ENCODE peak calls at places on chromosomes 16 and 17, in nine cellular contexts. One of them, this sample, is unnamed.

GRCh38 chr16:53099318-53100130 is 44.7 kb downstream of the CHD9 start:
- DNase-seq in mammary epithelial cell: peak
- DNase-seq in right lobe of liver: peak
- DNase-seq in coronary artery: peak
- DNase-seq in activated CD8-positive, alpha-beta T cell treated with anti-CD3 and anti-CD28 coated beads for 36 hours: peak
- DNase-seq in cardiac fibroblast: peak
- DNase-seq in heart right ventricle: peak
- DNase-seq in Caco-2: peak
- DNase-seq in mucosa of descending colon: peak
- DNase-seq in this sample: peak

GRCh38 chr17:56679148-56679766 is 85.8 kb downstream of the NOG start:
- DNase-seq in Caco-2: no peak
- DNase-seq in mammary epithelial cell: peak
- DNase-seq in activated CD8-positive, alpha-beta T cell treated with anti-CD3 and anti-CD28 coated beads for 36 hours: peak
- DNase-seq in heart right ventricle: no peak
- DNase-seq in cardiac fibroblast: peak
- DNase-seq in coronary artery: no peak
- DNase-seq in right lobe of liver: no peak
- DNase-seq in mucosa of descending colon: no peak
- DNase-seq in this sample: peak

GRCh38 chr17:42472709-42473521 is 14.2 kb downstream of the ATP6V0A1 start:
- DNase-seq in heart right ventricle: no peak
- DNase-seq in mucosa of descending colon: no peak
- DNase-seq in activated CD8-positive, alpha-beta T cell treated with anti-CD3 and anti-CD28 coated beads for 36 hours: no peak
- DNase-seq in mammary epithelial cell: peak
- DNase-seq in cardiac fibroblast: peak
- DNase-seq in right lobe of liver: no peak
- DNase-seq in Caco-2: no peak
- DNase-seq in coronary artery: no peak
- DNase-seq in this sample: no peak

GRCh38 chr16:67858448-67858993 is 11.0 kb upstream of the CENPT start:
- DNase-seq in activated CD8-positive, alpha-beta T cell treated with anti-CD3 and anti-CD28 coated beads for 36 hours: no peak
- DNase-seq in mucosa of descending colon: no peak
- DNase-seq in cardiac fibroblast: no peak
- DNase-seq in coronary artery: no peak
- DNase-seq in heart right ventricle: no peak
- DNase-seq in mammary epithelial cell: no peak
- DNase-seq in Caco-2: no peak
- DNase-seq in right lobe of liver: no peak
- DNase-seq in this sample: no peak

GRCh38 chr16:67201411-67202345 is 2.7 kb downstream of the ELMO3 start:
- DNase-seq in cardiac fibroblast: no peak
- DNase-seq in mammary epithelial cell: no peak
- DNase-seq in activated CD8-positive, alpha-beta T cell treated with anti-CD3 and anti-CD28 coated beads for 36 hours: no peak
- DNase-seq in mucosa of descending colon: no peak
- DNase-seq in right lobe of liver: no peak
- DNase-seq in heart right ventricle: no peak
- DNase-seq in coronary artery: no peak
- DNase-seq in Caco-2: no peak
- DNase-seq in this sample: no peak

GRCh38 chr16:69845181-69845580 is 83.0 kb downstream of the WWP2 start:
- DNase-seq in coronary artery: no peak
- DNase-seq in right lobe of liver: no peak
- DNase-seq in cardiac fibroblast: no peak
- DNase-seq in activated CD8-positive, alpha-beta T cell treated with anti-CD3 and anti-CD28 coated beads for 36 hours: no peak
- DNase-seq in mammary epithelial cell: no peak
- DNase-seq in Caco-2: no peak
- DNase-seq in mucosa of descending colon: no peak
- DNase-seq in heart right ventricle: no peak
- DNase-seq in this sample: no peak

GRCh38 chr16:50269769-50270509 is 3.6 kb downstream of the ADCY7 start:
- DNase-seq in coronary artery: no peak
- DNase-seq in Caco-2: no peak
- DNase-seq in mammary epithelial cell: no peak
- DNase-seq in activated CD8-positive, alpha-beta T cell treated with anti-CD3 and anti-CD28 coated beads for 36 hours: peak
- DNase-seq in heart right ventricle: no peak
- DNase-seq in cardiac fibroblast: no peak
- DNase-seq in right lobe of liver: no peak
- DNase-seq in mucosa of descending colon: no peak
- DNase-seq in this sample: no peak

GRCh38 chr16:49739381-49739780 is 116.5 kb downstream of the ZNF423 start:
- DNase-seq in mucosa of descending colon: no peak
- DNase-seq in Caco-2: no peak
- DNase-seq in activated CD8-positive, alpha-beta T cell treated with anti-CD3 and anti-CD28 coated beads for 36 hours: no peak
- DNase-seq in heart right ventricle: no peak
- DNase-seq in right lobe of liver: no peak
- DNase-seq in cardiac fibroblast: no peak
- DNase-seq in mammary epithelial cell: no peak
- DNase-seq in coronary artery: no peak
- DNase-seq in this sample: no peak

GRCh38 chr17:69525920-69526841 is 111.7 kb downstream of the MAP2K6 start:
- DNase-seq in activated CD8-positive, alpha-beta T cell treated with anti-CD3 and anti-CD28 coated beads for 36 hours: peak
- DNase-seq in coronary artery: no peak
- DNase-seq in heart right ventricle: peak
- DNase-seq in right lobe of liver: no peak
- DNase-seq in mammary epithelial cell: peak
- DNase-seq in mucosa of descending colon: peak
- DNase-seq in Caco-2: peak
- DNase-seq in cardiac fibroblast: peak
- DNase-seq in this sample: peak

GRCh38 chr17:66725956-66726355 is 109.0 kb upstream of the CACNG5 start:
- DNase-seq in heart right ventricle: no peak
- DNase-seq in cardiac fibroblast: no peak
- DNase-seq in Caco-2: no peak
- DNase-seq in mucosa of descending colon: no peak
- DNase-seq in activated CD8-positive, alpha-beta T cell treated with anti-CD3 and anti-CD28 coated beads for 36 hours: no peak
- DNase-seq in mammary epithelial cell: no peak
- DNase-seq in coronary artery: no peak
- DNase-seq in right lobe of liver: no peak
- DNase-seq in this sample: no peak

GRCh38 chr17:66900126-66901010 is 64.1 kb upstream of the CACNG4 start:
- DNase-seq in Caco-2: no peak
- DNase-seq in heart right ventricle: no peak
- DNase-seq in coronary artery: no peak
- DNase-seq in mucosa of descending colon: no peak
- DNase-seq in mammary epithelial cell: no peak
- DNase-seq in right lobe of liver: no peak
- DNase-seq in activated CD8-positive, alpha-beta T cell treated with anti-CD3 and anti-CD28 coated beads for 36 hours: no peak
- DNase-seq in cardiac fibroblast: peak
- DNase-seq in this sample: no peak

GRCh38 chr17:19579867-19580565 is 46.4 kb downstream of the SLC47A1 start:
- DNase-seq in cardiac fibroblast: peak
- DNase-seq in right lobe of liver: no peak
- DNase-seq in mammary epithelial cell: no peak
- DNase-seq in mucosa of descending colon: no peak
- DNase-seq in heart right ventricle: no peak
- DNase-seq in coronary artery: no peak
- DNase-seq in Caco-2: no peak
- DNase-seq in activated CD8-positive, alpha-beta T cell treated with anti-CD3 and anti-CD28 coated beads for 36 hours: no peak
- DNase-seq in this sample: no peak

GRCh38 chr17:73455050-73455687 is 143.4 kb upstream of the CDC42EP4 start:
- DNase-seq in mammary epithelial cell: no peak
- DNase-seq in cardiac fibroblast: no peak
- DNase-seq in heart right ventricle: no peak
- DNase-seq in mucosa of descending colon: peak
- DNase-seq in right lobe of liver: no peak
- DNase-seq in coronary artery: no peak
- DNase-seq in Caco-2: no peak
- DNase-seq in activated CD8-positive, alpha-beta T cell treated with anti-CD3 and anti-CD28 coated beads for 36 hours: no peak
- DNase-seq in this sample: no peak

GRCh38 chr17:17424552-17424951 is 52.2 kb upstream of the MED9 start:
- DNase-seq in activated CD8-positive, alpha-beta T cell treated with anti-CD3 and anti-CD28 coated beads for 36 hours: no peak
- DNase-seq in Caco-2: no peak
- DNase-seq in mammary epithelial cell: no peak
- DNase-seq in heart right ventricle: no peak
- DNase-seq in coronary artery: no peak
- DNase-seq in cardiac fibroblast: no peak
- DNase-seq in mucosa of descending colon: no peak
- DNase-seq in right lobe of liver: peak
- DNase-seq in this sample: no peak

GRCh38 chr16:30033270-30033669 is 2.2 kb upstream of the TLCD3B start:
- DNase-seq in right lobe of liver: no peak
- DNase-seq in coronary artery: no peak
- DNase-seq in activated CD8-positive, alpha-beta T cell treated with anti-CD3 and anti-CD28 coated beads for 36 hours: no peak
- DNase-seq in mucosa of descending colon: no peak
- DNase-seq in Caco-2: no peak
- DNase-seq in heart right ventricle: no peak
- DNase-seq in cardiac fibroblast: no peak
- DNase-seq in mammary epithelial cell: peak
- DNase-seq in this sample: no peak

GRCh38 chr17:73998246-73999220 is 204.9 kb upstream of the RPL38 start:
- DNase-seq in activated CD8-positive, alpha-beta T cell treated with anti-CD3 and anti-CD28 coated beads for 36 hours: peak
- DNase-seq in cardiac fibroblast: no peak
- DNase-seq in mucosa of descending colon: peak
- DNase-seq in coronary artery: no peak
- DNase-seq in heart right ventricle: peak
- DNase-seq in right lobe of liver: peak
- DNase-seq in mammary epithelial cell: peak
- DNase-seq in Caco-2: peak
- DNase-seq in this sample: no peak

GRCh38 chr17:57899822-57900221 is 50.0 kb upstream of the MRPS23 start:
- DNase-seq in Caco-2: no peak
- DNase-seq in coronary artery: no peak
- DNase-seq in mammary epithelial cell: no peak
- DNase-seq in mucosa of descending colon: peak
- DNase-seq in right lobe of liver: no peak
- DNase-seq in heart right ventricle: no peak
- DNase-seq in cardiac fibroblast: no peak
- DNase-seq in activated CD8-positive, alpha-beta T cell treated with anti-CD3 and anti-CD28 coated beads for 36 hours: no peak
- DNase-seq in this sample: no peak

GRCh38 chr16:65991149-65991701 is 375.3 kb upstream of the CDH5 start:
- DNase-seq in coronary artery: no peak
- DNase-seq in heart right ventricle: no peak
- DNase-seq in mucosa of descending colon: no peak
- DNase-seq in Caco-2: no peak
- DNase-seq in right lobe of liver: peak
- DNase-seq in cardiac fibroblast: no peak
- DNase-seq in activated CD8-positive, alpha-beta T cell treated with anti-CD3 and anti-CD28 coated beads for 36 hours: no peak
- DNase-seq in mammary epithelial cell: no peak
- DNase-seq in this sample: no peak

GRCh38 chr16:47778106-47778803 is 317.1 kb downstream of the PHKB start:
- DNase-seq in mammary epithelial cell: no peak
- DNase-seq in heart right ventricle: no peak
- DNase-seq in right lobe of liver: no peak
- DNase-seq in coronary artery: no peak
- DNase-seq in mucosa of descending colon: no peak
- DNase-seq in activated CD8-positive, alpha-beta T cell treated with anti-CD3 and anti-CD28 coated beads for 36 hours: no peak
- DNase-seq in cardiac fibroblast: peak
- DNase-seq in Caco-2: no peak
- DNase-seq in this sample: no peak

GRCh38 chr17:68860941-68861340 is 94.3 kb downstream of the ABCA8 start:
- DNase-seq in mammary epithelial cell: no peak
- DNase-seq in Caco-2: no peak
- DNase-seq in right lobe of liver: no peak
- DNase-seq in heart right ventricle: no peak
- DNase-seq in cardiac fibroblast: no peak
- DNase-seq in mucosa of descending colon: no peak
- DNase-seq in coronary artery: no peak
- DNase-seq in activated CD8-positive, alpha-beta T cell treated with anti-CD3 and anti-CD28 coated beads for 36 hours: no peak
- DNase-seq in this sample: no peak

GRCh38 chr17:30236807-30237206 is 1.3 kb upstream of the SLC6A4 start:
- DNase-seq in heart right ventricle: peak
- DNase-seq in activated CD8-positive, alpha-beta T cell treated with anti-CD3 and anti-CD28 coated beads for 36 hours: peak
- DNase-seq in mammary epithelial cell: peak
- DNase-seq in Caco-2: peak
- DNase-seq in cardiac fibroblast: peak
- DNase-seq in mucosa of descending colon: peak
- DNase-seq in coronary artery: peak
- DNase-seq in right lobe of liver: peak
- DNase-seq in this sample: no peak
- TF ChIP-seq CTCF in heart right ventricle: peak
- TF ChIP-seq CTCF in activated CD8-positive, alpha-beta T cell treated with anti-CD3 and anti-CD28 coated beads for 36 hours: no peak
- TF ChIP-seq CTCF in mammary epithelial cell: peak
- TF ChIP-seq CTCF in Caco-2: peak
- TF ChIP-seq CTCF in cardiac fibroblast: peak
- TF ChIP-seq CTCF in mucosa of descending colon: no peak
- TF ChIP-seq CTCF in coronary artery: peak
- TF ChIP-seq CTCF in right lobe of liver: peak
- TF ChIP-seq CTCF in this sample: peak

DNA sequence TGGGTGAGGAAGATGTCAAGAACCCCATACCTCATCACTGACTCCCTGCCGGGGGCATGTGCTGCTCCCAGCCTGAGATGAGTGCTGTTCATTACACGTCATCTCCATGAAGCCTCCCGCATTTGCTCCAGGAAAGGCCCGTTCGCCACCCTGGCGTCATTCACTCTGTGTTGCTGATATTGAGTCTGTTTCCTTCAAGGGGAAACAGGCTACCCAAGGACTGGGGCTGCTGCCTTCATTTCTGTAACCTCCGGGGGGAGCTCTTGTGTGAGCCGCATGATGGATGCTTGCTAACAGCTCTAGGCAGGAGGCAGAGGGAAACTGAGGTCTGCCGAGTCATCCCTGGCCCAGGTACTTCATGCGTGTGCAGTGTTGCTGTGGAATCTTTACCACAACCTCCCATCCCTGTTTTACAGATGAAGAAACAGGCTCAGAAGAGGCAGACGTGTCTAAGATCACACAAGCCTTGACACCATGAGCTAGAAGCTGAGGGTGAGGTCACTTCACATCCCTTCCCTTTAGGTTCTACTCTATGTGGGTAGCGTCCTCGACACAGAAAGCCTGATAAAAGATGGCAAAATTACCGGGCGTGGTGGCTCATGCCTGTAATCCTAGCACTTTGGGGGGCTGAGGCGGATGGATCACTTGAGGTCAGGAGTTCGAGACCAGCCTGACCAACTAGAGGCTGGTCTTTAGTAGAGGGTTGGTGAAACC is 3.5 kb upstream of the ARMC5 start:
- DNase-seq in heart right ventricle: no peak
- DNase-seq in mucosa of descending colon: no peak
- DNase-seq in right lobe of liver: no peak
- DNase-seq in Caco-2: no peak
- DNase-seq in mammary epithelial cell: no peak
- DNase-seq in cardiac fibroblast: peak
- DNase-seq in activated CD8-positive, alpha-beta T cell treated with anti-CD3 and anti-CD28 coated beads for 36 hours: peak
- DNase-seq in coronary artery: no peak
- DNase-seq in this sample: no peak
- TF ChIP-seq CTCF in heart right ventricle: peak
- TF ChIP-seq CTCF in mucosa of descending colon: peak
- TF ChIP-seq CTCF in right lobe of liver: peak
- TF ChIP-seq CTCF in Caco-2: peak
- TF ChIP-seq CTCF in mammary epithelial cell: no peak
- TF ChIP-seq CTCF in cardiac fibroblast: peak
- TF ChIP-seq CTCF in activated CD8-positive, alpha-beta T cell treated with anti-CD3 and anti-CD28 coated beads for 36 hours: peak
- TF ChIP-seq CTCF in coronary artery: no peak
- TF ChIP-seq CTCF in this sample: peak

GRCh38 chr16:3793161-3793576 is 75.8 kb upstream of the TRAP1 start:
- DNase-seq in heart right ventricle: peak
- DNase-seq in coronary artery: peak
- DNase-seq in mucosa of descending colon: no peak
- DNase-seq in Caco-2: no peak
- DNase-seq in cardiac fibroblast: peak
- DNase-seq in right lobe of liver: no peak
- DNase-seq in mammary epithelial cell: no peak
- DNase-seq in activated CD8-positive, alpha-beta T cell treated with anti-CD3 and anti-CD28 coated beads for 36 hours: no peak
- DNase-seq in this sample: no peak
- TF ChIP-seq CTCF in heart right ventricle: peak
- TF ChIP-seq CTCF in coronary artery: no peak
- TF ChIP-seq CTCF in mucosa of descending colon: no peak
- TF ChIP-seq CTCF in Caco-2: no peak
- TF ChIP-seq CTCF in cardiac fibroblast: no peak
- TF ChIP-seq CTCF in right lobe of liver: no peak
- TF ChIP-seq CTCF in mammary epithelial cell: peak
- TF ChIP-seq CTCF in activated CD8-positive, alpha-beta T cell treated with anti-CD3 and anti-CD28 coated beads for 36 hours: no peak
- TF ChIP-seq CTCF in this sample: no peak

GRCh38 chr17:7667616-7668406 is 17.1 kb downstream of the ATP1B2 start:
- DNase-seq in right lobe of liver: no peak
- DNase-seq in activated CD8-positive, alpha-beta T cell treated with anti-CD3 and anti-CD28 coated beads for 36 hours: no peak
- DNase-seq in coronary artery: no peak
- DNase-seq in heart right ventricle: no peak
- DNase-seq in Caco-2: no peak
- DNase-seq in mucosa of descending colon: no peak
- DNase-seq in mammary epithelial cell: no peak
- DNase-seq in cardiac fibroblast: no peak
- DNase-seq in this sample: no peak
- TF ChIP-seq CTCF in right lobe of liver: no peak
- TF ChIP-seq CTCF in activated CD8-positive, alpha-beta T cell treated with anti-CD3 and anti-CD28 coated beads for 36 hours: no peak
- TF ChIP-seq CTCF in coronary artery: no peak
- TF ChIP-seq CTCF in heart right ventricle: no peak
- TF ChIP-seq CTCF in Caco-2: no peak
- TF ChIP-seq CTCF in mucosa of descending colon: no peak
- TF ChIP-seq CTCF in mammary epithelial cell: no peak
- TF ChIP-seq CTCF in cardiac fibroblast: no peak
- TF ChIP-seq CTCF in this sample: no peak